ENCODE peak calls at places on chromosome 22, in ten cellular contexts. X, K, V, R, Q, B, N, G, F and T are unnamed samples.

GRCh38 chr22:43546186-43546585 is 134.4 kb downstream of the MPPED1 start:
- DNase-seq in K (no peak), B (no peak), V (no peak), G (no peak), X (no peak), N (no peak), Q (no peak), F (no peak), R (no peak), T (no peak)

GRCh38 chr22:50695421-50696250 is 23.0 kb downstream of the SHANK3 start:
- DNase-seq in G (no peak), Q (no peak), F (no peak), R (no peak), N (no peak), B (no peak), K (no peak), V (no peak), X (no peak), T (no peak)

GRCh38 chr22:19022755-19023154 is 86.7 kb upstream of the PRODH start:
- DNase-seq in F (no peak), K (no peak), X (no peak), Q (no peak), N (no peak), G (no peak), B (no peak), V (no peak), R (no peak), T (no peak)

GRCh38 chr22:22709719-22710445 is 65.5 kb downstream of the GGTLC2 start:
- DNase-seq in X (no peak), Q (no peak), F (no peak), G (no peak), R (peak), V (no peak), B (no peak), K (peak), N (no peak), T (no peak)

GRCh38 chr22:49712195-49712791 is 115.4 kb downstream of the BRD1 start:
- DNase-seq in K (peak), Q (no peak), V (no peak), G (no peak), F (no peak), B (no peak), X (no peak), N (no peak), R (no peak), T (no peak)

GRCh38 chr22:45916515-45916914 is 60.4 kb downstream of the WNT7B start:
- DNase-seq in V (no peak), B (no peak), Q (no peak), K (no peak), G (no peak), N (no peak), F (no peak), R (peak), X (no peak), T (no peak)

GRCh38 chr22:46780453-46780852 is 18.0 kb downstream of the TBC1D22A start:
- DNase-seq in B (no peak), F (no peak), K (no peak), V (no peak), G (no peak), Q (no peak), R (no peak), X (no peak), N (no peak), T (no peak)

GRCh38 chr22:41285441-41285819 is 557 bp downstream of the RANGAP1 start:
- DNase-seq in F (peak), X (peak), N (peak), V (peak), R (peak), B (peak), Q (no peak), G (no peak), K (peak), T (peak)

GRCh38 chr22:23091760-23092159 is 21.4 kb downstream of the GNAZ start:
- DNase-seq in G (no peak), R (no peak), X (no peak), V (no peak), B (no peak), N (no peak), Q (no peak), F (no peak), K (no peak), T (no peak)

GRCh38 chr22:27845603-27846100 is 44.1 kb upstream of the MN1 start:
- DNase-seq in R (no peak), F (no peak), K (no peak), B (no peak), Q (no peak), G (no peak), V (no peak), X (no peak), N (no peak), T (no peak)

GRCh38 chr22:40414306-40414705 is 43.9 kb downstream of the SGSM3 start:
- DNase-seq in V (no peak), F (no peak), X (no peak), B (no peak), Q (no peak), N (peak), R (no peak), K (no peak), G (peak), T (no peak)

GRCh38 chr22:23718371-23719165 is 27.8 kb downstream of the RGL4 start:
- DNase-seq in F (no peak), V (no peak), R (no peak), X (no peak), Q (no peak), N (no peak), B (no peak), K (no peak), G (no peak), T (no peak)

GRCh38 chr22:36339171-36340065 is 48.3 kb downstream of the MYH9 start:
- DNase-seq in G (peak), Q (no peak), X (no peak), N (peak), K (no peak), V (no peak), F (no peak), R (no peak), B (peak), T (no peak)

GRCh38 chr22:26172389-26172990 is 3.2 kb downstream of the SEZ6L start:
- DNase-seq in V (peak), N (peak), R (peak), X (no peak), F (peak), Q (no peak), B (no peak), G (no peak), K (peak), T (no peak)

GRCh38 chr22:42885446-42885845 is 28.4 kb upstream of the ARFGAP3 start:
- DNase-seq in X (no peak), K (no peak), B (no peak), R (peak), G (no peak), N (peak), Q (no peak), F (no peak), V (no peak), T (no peak)

GRCh38 chr22:46679711-46680269 is 58.3 kb downstream of the CERK start:
- DNase-seq in R (no peak), Q (no peak), N (no peak), G (no peak), F (no peak), B (no peak), V (no peak), X (no peak), K (no peak), T (no peak)

GRCh38 chr22:25334091-25334490 is 114.7 kb downstream of the CRYBB2 start:
- DNase-seq in Q (no peak), G (no peak), V (peak), X (peak), N (peak), B (peak), R (peak), K (peak), F (peak), T (peak)

GRCh38 chr22:21669026-21669425 is 3.2 kb downstream of the PPIL2 start:
- DNase-seq in V (no peak), N (no peak), K (no peak), G (no peak), X (no peak), F (no peak), R (no peak), B (no peak), Q (no peak), T (no peak)

GRCh38 chr22:39820266-39820665 is 73.3 kb downstream of the ENTHD1 start:
- DNase-seq in X (no peak), Q (no peak), B (peak), K (no peak), N (peak), F (no peak), R (no peak), G (peak), V (no peak), T (no peak)

GRCh38 chr22:22210375-22210774 is 34.2 kb upstream of the VPREB1 start:
- DNase-seq in N (peak), B (peak), Q (no peak), G (no peak), K (no peak), X (no peak), R (no peak), V (no peak), F (no peak), T (peak)

GRCh38 chr22:35305525-35306070 is 5.9 kb downstream of the TOM1 start:
- DNase-seq in K (no peak), F (no peak), R (no peak), B (no peak), N (peak), G (peak), X (no peak), V (no peak), Q (no peak), T (no peak)

GRCh38 chr22:37082251-37082650 is 27.3 kb downstream of the TMPRSS6 start:
- DNase-seq in K (no peak), B (no peak), N (no peak), F (no peak), G (no peak), Q (no peak), R (no peak), X (no peak), V (no peak), T (no peak)

GRCh38 chr22:28896611-28897010 is 13.2 kb downstream of the ZNRF3 start:
- DNase-seq in R (no peak), B (no peak), K (no peak), G (no peak), Q (no peak), N (no peak), V (no peak), X (no peak), F (no peak), T (no peak)

GRCh38 chr22:19880786-19881569 is 26.3 kb upstream of the GNB1L start:
- DNase-seq in B (peak), R (no peak), G (peak), N (peak), Q (no peak), X (no peak), F (no peak), K (peak), V (peak), T (no peak)

GRCh38 chr22:50068096-50068495 is 10.0 kb upstream of the TTLL8 start:
- DNase-seq in B (no peak), R (no peak), F (no peak), G (no peak), X (no peak), Q (no peak), K (no peak), V (no peak), N (no peak), T (no peak)

GRCh38 chr22:48075604-48076400 is 1313.4 kb downstream of the TBC1D22A start:
- DNase-seq in B (no peak), V (no peak), X (no peak), F (no peak), G (no peak), N (no peak), R (no peak), K (no peak), Q (no peak), T (no peak)

GRCh38 chr22:46085831-46086576 is 64.3 kb upstream of the PPARA start:
- DNase-seq in G (peak), B (no peak), Q (no peak), V (peak), R (peak), X (no peak), K (no peak), F (no peak), N (peak), T (no peak)

GRCh38 chr22:39091136-39092081 is 5.6 kb upstream of the APOBEC3H start:
- DNase-seq in G (no peak), V (no peak), N (no peak), X (no peak), R (no peak), F (no peak), B (no peak), Q (no peak), K (no peak), T (no peak)

GRCh38 chr22:49699928-49700498 is 127.7 kb downstream of the BRD1 start:
- DNase-seq in N (no peak), R (no peak), F (no peak), X (no peak), B (no peak), Q (no peak), V (no peak), K (no peak), G (no peak), T (no peak)

GRCh38 chr22:46587492-46588278 is 32.5 kb upstream of the GRAMD4 start:
- DNase-seq in N (no peak), B (no peak), K (no peak), X (no peak), Q (no peak), R (peak), F (no peak), G (no peak), V (no peak), T (no peak)

GRCh38 chr22:19871023-19871844 is 16.6 kb upstream of the GNB1L start:
- DNase-seq in N (no peak), X (no peak), R (no peak), Q (no peak), B (no peak), K (no peak), G (no peak), F (no peak), V (peak), T (no peak)

GRCh38 chr22:43205748-43206514 is 19.0 kb upstream of the TTLL12 start:
- DNase-seq in R (no peak), N (no peak), K (no peak), V (no peak), B (no peak), F (no peak), G (no peak), Q (no peak), X (no peak), T (peak)

GRCh38 chr22:19970031-19970478 is 28.4 kb upstream of the TXNRD2 start:
- DNase-seq in Q (no peak), N (no peak), V (no peak), B (no peak), G (no peak), R (peak), K (no peak), F (no peak), X (no peak), T (no peak)

GRCh38 chr22:36510966-36511881 is 4.4 kb upstream of the FOXRED2 start:
- DNase-seq in X (peak), G (no peak), K (peak), B (no peak), V (no peak), Q (no peak), R (no peak), N (peak), F (peak), T (no peak)